ENCODE peak calls at places on chromosomes 16 and 17, in five cellular contexts. M, O, N, R and P are unnamed samples.

GRCh38 chr17:7972131-7972785 is 30.2 kb upstream of the GUCY2D start:
- DNase-seq in N (no peak), R (no peak), O (no peak), M (peak; percentile 22), P (no peak)

GRCh38 chr17:78378225-78379133 is at the start of gene PGS1:
- DNase-seq in R (peak; percentile 87), O (peak; percentile 47), N (peak; percentile 95), M (peak; percentile 62), P (no peak)

GRCh38 chr17:15513859-15514446 is 46.5 kb upstream of the CDRT4 start:
- DNase-seq in O (no peak), M (no peak), R (no peak), N (no peak), P (no peak)

GRCh38 chr16:87278191-87279093 is 38.8 kb downstream of the C16orf95 start:
- DNase-seq in R (peak; percentile 80), N (peak; percentile 97), M (peak; percentile 68), O (peak; percentile 25), P (no peak)

GRCh38 chr17:32491371-32492280 is 4.8 kb downstream of the CDK5R1 start:
- DNase-seq in N (no peak), R (no peak), O (no peak), M (no peak), P (no peak)

GRCh38 chr17:81285894-81286293 is 9.2 kb downstream of the SLC38A10 start:
- DNase-seq in O (no peak), R (no peak), M (no peak), N (no peak), P (no peak)

GRCh38 chr17:40069751-40070643 is 7.2 kb downstream of the THRA start:
- DNase-seq in M (peak; percentile 43), O (peak; percentile 64), N (peak; percentile 88), R (no peak), P (no peak)

GRCh38 chr16:84467256-84467655 is 37.2 kb downstream of the MEAK7 start:
- DNase-seq in N (no peak), R (no peak), M (no peak), O (no peak), P (no peak)

GRCh38 chr17:33469911-33470310 is 176.8 kb upstream of the ASIC2 start:
- DNase-seq in M (peak; percentile 38), N (no peak), R (no peak), O (no peak), P (peak; percentile 73)

GRCh38 chr16:6377956-6378355 is 954.7 kb upstream of the RBFOX1 start:
- DNase-seq in N (peak; percentile 92), O (no peak), M (no peak), R (no peak), P (no peak)

GRCh38 chr17:19579867-19580565 is 46.4 kb downstream of the SLC47A1 start:
- DNase-seq in R (peak; percentile 36), O (no peak), M (no peak), N (no peak), P (no peak)

GRCh38 chr17:149231-149630 is 11.9 kb downstream of the SCGB1C2 start:
- DNase-seq in R (no peak), N (peak; percentile 19), O (no peak), M (no peak), P (no peak)

GRCh38 chr17:82861393-82861775 is 21.6 kb upstream of the ZNF750 start:
- DNase-seq in O (no peak), N (peak; percentile 77), R (no peak), M (no peak), P (no peak)

GRCh38 chr17:66841328-66841727 is 6.4 kb downstream of the CACNG5 start:
- DNase-seq in O (no peak), N (no peak), R (no peak), M (no peak), P (no peak)

GRCh38 chr17:56505154-56505756 is 88.2 kb upstream of the NOG start:
- DNase-seq in N (no peak), O (no peak), M (no peak), R (no peak), P (no peak)

GRCh38 chr17:59046192-59046591 is 60.5 kb downstream of the TRIM37 start:
- DNase-seq in M (no peak), N (no peak), R (no peak), O (no peak), P (no peak)

GRCh38 chr17:22461460-22462145 is 769.3 kb downstream of the KCNJ18 start:
- DNase-seq in R (no peak), N (no peak), O (no peak), M (no peak), P (no peak)

GRCh38 chr16:15427648-15428239 is 6.6 kb upstream of the BMERB1 start:
- DNase-seq in M (peak; percentile 71), R (peak; percentile 75), N (no peak), O (peak; percentile 19), P (no peak)

GRCh38 chr17:9817086-9817485 is 4.8 kb downstream of the GSG1L2 start:
- DNase-seq in M (peak; percentile 43), O (no peak), N (peak; percentile 90), R (no peak), P (no peak)

GRCh38 chr17:332558-333322 is 19.9 kb downstream of the RPH3AL start:
- DNase-seq in N (peak; percentile 72), R (peak; percentile 53), O (no peak), M (peak; percentile 14), P (no peak)

GRCh38 chr17:30808785-30809286 is 15.7 kb downstream of the CRLF3 start:
- DNase-seq in M (no peak), R (no peak), O (no peak), N (no peak), P (no peak)

GRCh38 chr16:80611171-80611929 is 70.6 kb downstream of the DYNLRB2 start:
- DNase-seq in M (no peak), N (no peak), O (no peak), R (no peak), P (no peak)

GRCh38 chr16:9138731-9139501 is 47.5 kb downstream of the HAPSTR1 start:
- DNase-seq in N (peak; percentile 97), O (peak; percentile 40), R (peak; percentile 75), M (peak; percentile 41), P (no peak)

GRCh38 chr16:82848013-82848412 is 221.2 kb downstream of the CDH13 start:
- DNase-seq in N (no peak), M (no peak), O (no peak), R (no peak), P (no peak)

GRCh38 chr16:71870818-71871217 is 13.2 kb downstream of the ZNF821 start:
- DNase-seq in O (no peak), R (no peak), M (no peak), N (no peak), P (no peak)

GRCh38 chr17:59402760-59403159 is 71.3 kb downstream of the YPEL2 start:
- DNase-seq in N (no peak), O (no peak), M (no peak), R (no peak), P (no peak)

GRCh38 chr17:50947844-50948514 is 81.8 kb upstream of the TOB1 start:
- DNase-seq in O (no peak), M (no peak), N (peak; percentile 91), R (peak; percentile 68), P (no peak)

GRCh38 chr17:75844530-75845057 is 390 bp upstream of the UNC13D start:
- DNase-seq in R (no peak), M (no peak), O (no peak), N (peak; percentile 78), P (no peak)

GRCh38 chr17:28030386-28030785 is 12.1 kb upstream of the NLK start:
- DNase-seq in O (no peak), M (no peak), N (no peak), R (no peak), P (no peak)

GRCh38 chr17:34285304-34285792 is at the start of gene CCL11:
- DNase-seq in O (no peak), N (no peak), M (no peak), R (no peak), P (no peak)

GRCh38 chr16:30659507-30660423 is 1.5 kb downstream of the FBRS start:
- DNase-seq in O (no peak), M (no peak), N (no peak), R (peak; percentile 63), P (no peak)

GRCh38 chr16:600781-601180 is 10.9 kb downstream of the RAB40C start:
- DNase-seq in O (no peak), M (no peak), N (no peak), R (no peak), P (no peak)

GRCh38 chr17:19645608-19646250 is 2.8 kb upstream of the ALDH3A2 start:
- DNase-seq in M (peak; percentile 11), O (no peak), N (no peak), R (no peak), P (no peak)

GRCh38 chr16:87965973-87966667 is 14.9 kb downstream of the BANP start:
- DNase-seq in R (no peak), M (peak; percentile 47), O (no peak), N (no peak), P (no peak)

GRCh38 chr17:65677932-65678331 is 116.5 kb upstream of the AXIN2 start:
- DNase-seq in R (no peak), O (no peak), M (peak; percentile 20), N (no peak), P (no peak)

GRCh38 chr17:16987830-16988601 is 16.1 kb upstream of the TNFRSF13B start:
- DNase-seq in M (peak; percentile 87), N (peak; percentile 92), O (no peak), R (peak; percentile 71), P (peak; percentile 57)

GRCh38 chr17:15291674-15292361 is 26.7 kb upstream of the PMP22 start:
- DNase-seq in O (no peak), N (no peak), R (no peak), M (no peak), P (no peak)

GRCh38 chr17:7912927-7913524 is 3.1 kb downstream of the RNF227 start:
- DNase-seq in N (no peak), O (no peak), M (peak; percentile 69), R (no peak), P (no peak)

GRCh38 chr16:66905633-66906539 is 12.8 kb downstream of the CDH16 start:
- DNase-seq in N (peak; percentile 61), O (no peak), M (no peak), R (peak; percentile 71), P (no peak)

GRCh38 chr17:3845361-3845753 is 689 bp downstream of the NCBP3 start:
- DNase-seq in N (no peak), R (no peak), O (no peak), M (peak; percentile 13), P (no peak)